ENCODE peak calls at places on chromosomes 2 and 18, in eight cellular contexts. L is breast epithelium; I is body of pancreas; S is AG04450; T is progenitor cell of endocrine pancreas; N is CD8-positive, alpha-beta T cell; A is psoas muscle; Y is heart left ventricle. G is an unnamed sample.

GRCh38 chr2:69082430-69082997 is 69.5 kb downstream of the ANTXR1 start:
- DNase-seq in L (no peak), I (peak), S (peak), T (no peak), N (no peak), A (no peak), Y (peak), G (peak)

GRCh38 chr2:7881456-7881855 is 800.4 kb upstream of the ID2 start:
- DNase-seq in L (no peak), I (no peak), S (no peak), T (no peak), N (no peak), A (no peak), Y (no peak), G (no peak)

GRCh38 chr18:57433492-57434176 is 1.5 kb upstream of the ONECUT2 start:
- DNase-seq in L (no peak), I (no peak), S (no peak), T (no peak), N (no peak), A (no peak), Y (no peak), G (no peak)

GRCh38 chr2:29053680-29054400 is 20.5 kb downstream of the PCARE start:
- DNase-seq in L (peak), I (no peak), S (no peak), T (no peak), N (no peak), A (no peak), Y (no peak), G (no peak)

GRCh38 chr2:168220971-168221819 is 26.2 kb downstream of the STK39 start:
- DNase-seq in L (no peak), I (no peak), S (no peak), T (no peak), N (no peak), A (no peak), Y (no peak), G (no peak)

GRCh38 chr2:165328272-165328671 is 89.1 kb downstream of the SCN2A start:
- DNase-seq in L (no peak), I (no peak), S (no peak), T (no peak), N (no peak), A (no peak), Y (peak), G (no peak)

GRCh38 chr18:68676913-68677312 is 38.0 kb downstream of the TMX3 start:
- DNase-seq in L (no peak), I (no peak), S (no peak), T (no peak), N (no peak), A (no peak), Y (no peak), G (no peak)

GRCh38 chr2:175034728-175035127 is 29.5 kb upstream of the CHN1 start:
- DNase-seq in L (no peak), I (no peak), S (no peak), T (no peak), N (no peak), A (no peak), Y (no peak), G (no peak)

GRCh38 chr2:41847744-41848441 is 199.9 kb upstream of the PKDCC start:
- DNase-seq in L (no peak), I (peak), S (no peak), T (no peak), N (no peak), A (peak), Y (no peak), G (no peak)

GRCh38 chr2:64119369-64119768 is 24.9 kb downstream of the PELI1 start:
- DNase-seq in L (no peak), I (no peak), S (no peak), T (no peak), N (no peak), A (no peak), Y (no peak), G (no peak)

GRCh38 chr2:120433816-120434290 is 87.9 kb downstream of the INHBB start:
- DNase-seq in L (no peak), I (no peak), S (no peak), T (no peak), N (no peak), A (no peak), Y (no peak), G (no peak)

GRCh38 chr2:40220177-40220925 is 231.5 kb downstream of the SLC8A1 start:
- DNase-seq in L (no peak), I (no peak), S (no peak), T (no peak), N (no peak), A (no peak), Y (peak), G (no peak)

GRCh38 chr2:29834624-29835023 is 86.8 kb downstream of the ALK start:
- DNase-seq in L (no peak), I (no peak), S (no peak), T (no peak), N (no peak), A (no peak), Y (no peak), G (no peak)

GRCh38 chr2:75516378-75517122 is 44.2 kb downstream of the EVA1A start:
- DNase-seq in L (no peak), I (peak), S (no peak), T (no peak), N (no peak), A (no peak), Y (no peak), G (no peak)

GRCh38 chr2:44582363-44583008 is 220.7 kb downstream of the CAMKMT start:
- DNase-seq in L (no peak), I (no peak), S (no peak), T (no peak), N (no peak), A (no peak), Y (no peak), G (no peak)

GRCh38 chr2:17791121-17791902 is 24.9 kb upstream of the MSGN1 start:
- DNase-seq in L (no peak), I (no peak), S (peak), T (no peak), N (no peak), A (no peak), Y (no peak), G (no peak)

GRCh38 chr2:197931661-197932312 is 127.4 kb downstream of the PLCL1 start:
- DNase-seq in L (no peak), I (no peak), S (no peak), T (no peak), N (no peak), A (no peak), Y (no peak), G (no peak)

GRCh38 chr18:911025-911424 is 6.4 kb downstream of the ADCYAP1 start:
- DNase-seq in L (no peak), I (no peak), S (no peak), T (no peak), N (no peak), A (no peak), Y (no peak), G (no peak)

GRCh38 chr18:76613058-76613457 is 118.0 kb upstream of the ZNF516 start:
- DNase-seq in L (no peak), I (no peak), S (no peak), T (no peak), N (no peak), A (no peak), Y (no peak), G (no peak)

GRCh38 chr18:59954746-59955145 is 55.0 kb downstream of the PMAIP1 start:
- DNase-seq in L (no peak), I (no peak), S (peak), T (no peak), N (no peak), A (no peak), Y (no peak), G (no peak)

GRCh38 chr2:39666489-39667141 is 898 bp downstream of the TMEM178A start:
- DNase-seq in L (no peak), I (no peak), S (no peak), T (no peak), N (no peak), A (no peak), Y (no peak), G (no peak)

GRCh38 chr2:101517753-101518152 is 42.8 kb upstream of the RFX8 start:
- DNase-seq in L (no peak), I (no peak), S (no peak), T (no peak), N (no peak), A (no peak), Y (no peak), G (no peak)

GRCh38 chr2:166032361-166032760 is 78.8 kb upstream of the TTC21B start:
- DNase-seq in L (no peak), I (no peak), S (no peak), T (no peak), N (no peak), A (no peak), Y (no peak), G (no peak)

GRCh38 chr2:57075226-57075625 is 891.4 kb downstream of the CCDC85A start:
- DNase-seq in L (no peak), I (no peak), S (no peak), T (no peak), N (no peak), A (no peak), Y (no peak), G (no peak)

GRCh38 chr18:23307567-23308295 is 145.4 kb upstream of the RIOK3 start:
- DNase-seq in L (no peak), I (no peak), S (no peak), T (no peak), N (no peak), A (no peak), Y (no peak), G (no peak)

GRCh38 chr2:151534001-151534400 is 124.3 kb downstream of the RIF1 start:
- DNase-seq in L (no peak), I (no peak), S (no peak), T (no peak), N (no peak), A (no peak), Y (no peak), G (no peak)

GRCh38 chr2:203685789-203686433 is 20.5 kb upstream of the CD28 start:
- DNase-seq in L (no peak), I (no peak), S (no peak), T (no peak), N (no peak), A (no peak), Y (no peak), G (no peak)

GRCh38 chr2:44572196-44572900 is 210.6 kb downstream of the CAMKMT start:
- DNase-seq in L (no peak), I (no peak), S (no peak), T (no peak), N (no peak), A (no peak), Y (no peak), G (no peak)

GRCh38 chr2:164599954-164600589 is 21.2 kb downstream of the GRB14 start:
- DNase-seq in L (no peak), I (peak), S (no peak), T (no peak), N (no peak), A (no peak), Y (no peak), G (no peak)

GRCh38 chr18:44884446-44884845 is 203.8 kb downstream of the SETBP1 start:
- DNase-seq in L (no peak), I (no peak), S (no peak), T (no peak), N (no peak), A (no peak), Y (no peak), G (no peak)

GRCh38 chr2:103174711-103175110 is 412.9 kb downstream of the TMEM182 start:
- DNase-seq in L (no peak), I (no peak), S (no peak), T (no peak), N (no peak), A (no peak), Y (no peak), G (no peak)

GRCh38 chr2:48589170-48589767 is 28.4 kb upstream of the GTF2A1L start:
- DNase-seq in L (no peak), I (peak), S (no peak), T (no peak), N (no peak), A (no peak), Y (no peak), G (no peak)

GRCh38 chr2:72574886-72575285 is 250.9 kb downstream of the EXOC6B start:
- DNase-seq in L (no peak), I (no peak), S (no peak), T (no peak), N (no peak), A (no peak), Y (no peak), G (no peak)

GRCh38 chr2:36329251-36329650 is 26.3 kb upstream of the CRIM1 start:
- DNase-seq in L (no peak), I (no peak), S (no peak), T (no peak), N (no peak), A (no peak), Y (no peak), G (no peak)

GRCh38 chr2:101766871-101767739 is 69.6 kb downstream of the MAP4K4 start:
- DNase-seq in L (no peak), I (no peak), S (peak), T (no peak), N (no peak), A (no peak), Y (no peak), G (no peak)

GRCh38 chr2:57204364-57204763 is 842.2 kb upstream of the VRK2 start:
- DNase-seq in L (no peak), I (no peak), S (no peak), T (no peak), N (no peak), A (no peak), Y (no peak), G (no peak)

GRCh38 chr2:126823951-126824350 is 74.7 kb upstream of the TEX51 start:
- DNase-seq in L (no peak), I (no peak), S (no peak), T (no peak), N (no peak), A (no peak), Y (no peak), G (no peak)

GRCh38 chr18:50886914-50887313 is 8.0 kb downstream of the ME2 start:
- DNase-seq in L (no peak), I (no peak), S (no peak), T (no peak), N (no peak), A (no peak), Y (no peak), G (no peak)

GRCh38 chr2:10245661-10246060 is 57.0 kb upstream of the HPCAL1 start:
- DNase-seq in L (no peak), I (no peak), S (no peak), T (no peak), N (no peak), A (no peak), Y (no peak), G (peak)
- TF ChIP-seq CTCF in L (no peak), I (no peak), S (no peak), T (no peak), N (no peak), A (no peak), Y (no peak), G (no peak)

GRCh38 chr2:99354060-99354459 is 16.9 kb downstream of the EIF5B start:
- DNase-seq in L (no peak), I (no peak), S (no peak), T (no peak), N (no peak), A (no peak), Y (no peak), G (no peak)

GRCh38 chr2:99356853-99357252 is 19.7 kb downstream of the EIF5B start:
- DNase-seq in L (no peak), I (no peak), S (no peak), T (no peak), N (no peak), A (no peak), Y (no peak), G (no peak)
- TF ChIP-seq CTCF in L (no peak), I (no peak), S (no peak), T (no peak), N (no peak), A (no peak), Y (no peak), G (no peak)

DNA sequence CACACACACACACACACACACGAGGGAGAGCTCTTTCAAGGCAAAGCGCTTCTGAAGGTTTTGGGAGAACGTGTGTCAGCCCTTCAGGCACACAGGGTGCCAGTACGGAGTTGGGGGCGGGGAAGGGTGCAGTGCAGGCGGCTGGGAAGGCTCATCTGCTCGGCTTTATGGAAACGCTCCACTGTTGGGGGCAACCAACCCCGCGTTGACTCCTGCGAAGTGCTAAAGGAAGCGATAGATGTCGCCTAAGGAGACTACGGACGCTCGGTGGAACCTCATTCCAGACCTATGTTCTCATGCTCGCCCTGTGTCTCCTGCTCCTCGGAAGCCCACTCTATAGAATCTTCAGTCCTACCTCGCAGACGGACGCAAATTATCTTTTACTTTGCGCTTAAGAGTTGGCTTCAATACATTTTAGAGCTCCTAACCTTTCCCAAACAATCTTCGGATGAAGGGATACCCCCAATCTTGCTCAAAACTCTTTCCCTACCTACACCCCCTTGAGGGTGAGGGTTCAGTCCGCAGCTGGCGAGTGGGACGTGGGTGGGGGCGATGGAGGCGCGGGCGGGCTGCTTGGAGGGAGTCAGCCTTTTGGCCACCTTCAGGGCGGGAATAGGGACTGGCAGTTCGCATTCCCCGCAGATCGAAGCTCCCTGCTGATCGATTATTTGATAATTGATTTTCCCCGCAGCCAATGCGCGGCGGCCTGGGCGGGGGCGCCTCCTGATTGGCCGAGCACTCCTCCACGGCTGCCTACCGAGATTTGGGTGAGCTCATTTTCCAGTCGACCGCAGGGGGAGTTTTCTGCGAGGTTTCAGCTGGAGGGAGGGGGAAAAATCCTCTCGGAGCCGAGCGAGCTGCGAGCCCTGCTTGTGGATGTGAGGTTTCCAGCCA is 1.9 kb upstream of the MEIS1 start:
- DNase-seq in L (peak), I (peak), S (peak), T (peak), N (no peak), A (peak), Y (peak), G (peak)
- TF ChIP-seq CTCF in L (peak), I (no peak), S (no peak), T (no peak), N (no peak), A (no peak), Y (no peak), G (no peak)

GRCh38 chr2:70789304-70790078 is 952 bp downstream of the FIGLA start:
- DNase-seq in L (no peak), I (peak), S (no peak), T (peak), N (peak), A (peak), Y (peak), G (no peak)

GRCh38 chr2:70779911-70780580 is 10.4 kb downstream of the FIGLA start:
- DNase-seq in L (no peak), I (no peak), S (no peak), T (no peak), N (no peak), A (no peak), Y (no peak), G (no peak)

GRCh38 chr2:70790079-70790963 is at the start of gene FIGLA:
- DNase-seq in L (no peak), I (peak), S (no peak), T (peak), N (no peak), A (no peak), Y (no peak), G (no peak)

GRCh38 chr2:70784320-70784719 is 6.1 kb downstream of the FIGLA start:
- DNase-seq in L (no peak), I (no peak), S (no peak), T (no peak), N (no peak), A (no peak), Y (no peak), G (no peak)

GRCh38 chr2:70785137-70785911 is 5.1 kb downstream of the FIGLA start:
- DNase-seq in L (no peak), I (peak), S (no peak), T (no peak), N (peak), A (no peak), Y (no peak), G (no peak)
- TF ChIP-seq CTCF in L (no peak), I (no peak), S (no peak), T (peak), N (no peak), A (peak), Y (peak), G (no peak)

GRCh38 chr2:26039603-26040367 is 5.9 kb downstream of the RAB10 start:
- DNase-seq in L (no peak), I (no peak), S (no peak), T (no peak), N (no peak), A (no peak), Y (no peak), G (no peak)

GRCh38 chr2:26033270-26033768 is 565 bp upstream of the RAB10 start:
- DNase-seq in L (peak), I (peak), S (peak), T (no peak), N (no peak), A (no peak), Y (no peak), G (peak)

GRCh38 chr2:26035110-26035728 is 1.3 kb downstream of the RAB10 start:
- DNase-seq in L (no peak), I (no peak), S (no peak), T (no peak), N (peak), A (no peak), Y (no peak), G (peak)

GRCh38 chr2:26034597-26035067 is 748 bp downstream of the RAB10 start:
- DNase-seq in L (no peak), I (no peak), S (no peak), T (no peak), N (no peak), A (no peak), Y (no peak), G (no peak)

DNA sequence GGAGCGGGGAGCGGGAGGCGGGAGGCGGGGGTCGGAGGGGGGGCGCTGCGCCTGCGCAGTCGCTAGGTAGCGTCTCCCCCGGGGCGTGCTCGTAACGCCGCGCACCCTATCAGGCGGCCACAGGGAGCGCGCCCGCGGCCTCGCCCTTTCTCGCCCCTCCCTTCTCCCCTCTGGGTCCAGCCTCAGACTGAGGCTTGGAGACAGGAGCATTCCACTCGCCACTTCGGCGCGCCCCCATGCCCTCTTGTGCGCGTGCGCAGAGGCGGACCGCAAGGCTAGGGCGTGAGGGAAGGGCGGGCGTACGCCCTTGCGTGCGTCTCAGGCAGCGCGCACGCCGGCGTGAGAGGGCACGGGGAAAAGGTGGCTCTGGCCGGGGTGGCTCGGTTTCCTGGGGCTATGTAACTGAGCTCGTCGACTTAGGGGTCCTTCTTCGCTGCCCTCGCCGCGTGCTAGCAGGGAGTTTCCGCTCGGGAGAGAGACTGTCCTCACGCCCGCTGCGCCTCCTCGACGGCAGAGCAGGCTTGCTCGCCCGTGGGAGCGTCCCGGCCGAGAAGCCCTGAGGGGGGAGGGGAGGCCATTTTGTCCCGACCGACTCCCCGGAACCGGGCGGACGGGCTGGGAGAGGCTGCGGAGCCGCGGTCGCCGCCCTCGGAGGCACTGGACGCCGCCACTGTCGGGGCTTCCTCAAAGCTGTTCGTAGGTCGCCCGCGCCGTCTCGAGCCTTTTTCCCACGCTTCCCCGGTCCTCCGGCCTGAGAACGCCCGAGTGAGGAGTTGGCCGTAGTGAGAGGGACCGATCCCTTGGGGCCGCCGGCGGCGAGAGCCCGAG is at the start of gene RAB10:
- DNase-seq in L (peak), I (peak), S (peak), T (peak), N (peak), A (peak), Y (peak), G (peak)
- TF ChIP-seq CTCF in L (no peak), I (no peak), S (no peak), T (no peak), N (no peak), A (no peak), Y (peak), G (no peak)

GRCh38 chr2:233832869-233833812 is 21.2 kb downstream of the HJURP start:
- DNase-seq in L (no peak), I (no peak), S (peak), T (no peak), N (no peak), A (no peak), Y (no peak), G (peak)
- TF ChIP-seq CTCF in L (no peak), I (no peak), S (peak), T (peak), N (no peak), A (no peak), Y (no peak), G (no peak)